ENCODE peak calls at places on chromosomes 4 and X, in eight cellular contexts. One of them, this sample, is unnamed.

GRCh38 chr4:20252656-20253271 is 1.1 kb downstream of the SLIT2 start:
- DNase-seq in ACHN: peak; percentile 42
- DNase-seq in amniotic stem cell: no peak
- DNase-seq in KBM-7: no peak
- DNase-seq in lung: peak; percentile 35
- DNase-seq in H54: no peak
- DNase-seq in kidney tubule cell: peak; percentile 52
- DNase-seq in posterior cingulate gyrus: peak; percentile 18
- DNase-seq in this sample: peak; percentile 30

GRCh38 chr4:158571736-158572135 is 50.1 kb downstream of the RXFP1 start:
- DNase-seq in ACHN: no peak
- DNase-seq in amniotic stem cell: no peak
- DNase-seq in KBM-7: no peak
- DNase-seq in lung: no peak
- DNase-seq in H54: no peak
- DNase-seq in kidney tubule cell: no peak
- DNase-seq in posterior cingulate gyrus: no peak
- DNase-seq in this sample: no peak

GRCh38 chrX:68059469-68059868 is 373.8 kb downstream of the OPHN1 start:
- DNase-seq in ACHN: no peak
- DNase-seq in amniotic stem cell: no peak
- DNase-seq in KBM-7: no peak
- DNase-seq in lung: no peak
- DNase-seq in H54: no peak
- DNase-seq in kidney tubule cell: no peak
- DNase-seq in posterior cingulate gyrus: no peak
- DNase-seq in this sample: no peak

GRCh38 chr4:72531768-72532290 is 37.2 kb downstream of the ADAMTS3 start:
- DNase-seq in ACHN: no peak
- DNase-seq in amniotic stem cell: no peak
- DNase-seq in KBM-7: peak; percentile 67
- DNase-seq in lung: no peak
- DNase-seq in H54: no peak
- DNase-seq in kidney tubule cell: no peak
- DNase-seq in posterior cingulate gyrus: no peak
- DNase-seq in this sample: no peak

GRCh38 chrX:104270916-104271512 is 16.3 kb upstream of the ESX1 start:
- DNase-seq in ACHN: peak; percentile 52
- DNase-seq in amniotic stem cell: peak; percentile 1
- DNase-seq in KBM-7: peak; percentile 62
- DNase-seq in lung: no peak
- DNase-seq in H54: peak; percentile 16
- DNase-seq in kidney tubule cell: peak; percentile 55
- DNase-seq in posterior cingulate gyrus: peak; percentile 54
- DNase-seq in this sample: peak; percentile 4

GRCh38 chr4:77023920-77024319 is 51.9 kb downstream of the CCNI start:
- DNase-seq in ACHN: no peak
- DNase-seq in amniotic stem cell: no peak
- DNase-seq in KBM-7: no peak
- DNase-seq in lung: no peak
- DNase-seq in H54: no peak
- DNase-seq in kidney tubule cell: no peak
- DNase-seq in posterior cingulate gyrus: no peak
- DNase-seq in this sample: no peak

GRCh38 chr4:149708513-149709175 is 107.0 kb downstream of the IQCM start:
- DNase-seq in ACHN: no peak
- DNase-seq in amniotic stem cell: no peak
- DNase-seq in KBM-7: no peak
- DNase-seq in lung: no peak
- DNase-seq in H54: no peak
- DNase-seq in kidney tubule cell: peak; percentile 85
- DNase-seq in posterior cingulate gyrus: no peak
- DNase-seq in this sample: peak; percentile 61

GRCh38 chr4:84952004-84952403 is 14.5 kb downstream of the WDFY3 start:
- DNase-seq in ACHN: no peak
- DNase-seq in amniotic stem cell: no peak
- DNase-seq in KBM-7: no peak
- DNase-seq in lung: no peak
- DNase-seq in H54: no peak
- DNase-seq in kidney tubule cell: peak; percentile 94
- DNase-seq in posterior cingulate gyrus: no peak
- DNase-seq in this sample: peak; percentile 91

GRCh38 chr4:84378277-84378838 is 120.7 kb downstream of the NKX6-1 start:
- DNase-seq in ACHN: no peak
- DNase-seq in amniotic stem cell: no peak
- DNase-seq in KBM-7: no peak
- DNase-seq in lung: no peak
- DNase-seq in H54: no peak
- DNase-seq in kidney tubule cell: no peak
- DNase-seq in posterior cingulate gyrus: no peak
- DNase-seq in this sample: no peak

GRCh38 chr4:93066746-93067145 is 761.8 kb upstream of the ATOH1 start:
- DNase-seq in ACHN: no peak
- DNase-seq in amniotic stem cell: no peak
- DNase-seq in KBM-7: no peak
- DNase-seq in lung: no peak
- DNase-seq in H54: no peak
- DNase-seq in kidney tubule cell: peak; percentile 25
- DNase-seq in posterior cingulate gyrus: no peak
- DNase-seq in this sample: peak; percentile 29

GRCh38 chr4:8257854-8258253 is 11.7 kb upstream of the HTRA3 start:
- DNase-seq in ACHN: no peak
- DNase-seq in amniotic stem cell: no peak
- DNase-seq in KBM-7: no peak
- DNase-seq in lung: no peak
- DNase-seq in H54: no peak
- DNase-seq in kidney tubule cell: no peak
- DNase-seq in posterior cingulate gyrus: no peak
- DNase-seq in this sample: no peak

GRCh38 chr4:148248824-148249223 is 193.4 kb downstream of the NR3C2 start:
- DNase-seq in ACHN: no peak
- DNase-seq in amniotic stem cell: no peak
- DNase-seq in KBM-7: no peak
- DNase-seq in lung: no peak
- DNase-seq in H54: no peak
- DNase-seq in kidney tubule cell: no peak
- DNase-seq in posterior cingulate gyrus: no peak
- DNase-seq in this sample: no peak

GRCh38 chr4:32775049-32775448 is 2054.9 kb downstream of the PCDH7 start:
- DNase-seq in ACHN: peak; percentile 66
- DNase-seq in amniotic stem cell: no peak
- DNase-seq in KBM-7: peak; percentile 37
- DNase-seq in lung: no peak
- DNase-seq in H54: no peak
- DNase-seq in kidney tubule cell: peak; percentile 70
- DNase-seq in posterior cingulate gyrus: no peak
- DNase-seq in this sample: no peak

GRCh38 chr4:166957451-166957850 is 276.8 kb downstream of the SPOCK3 start:
- DNase-seq in ACHN: no peak
- DNase-seq in amniotic stem cell: peak; percentile 3
- DNase-seq in KBM-7: no peak
- DNase-seq in lung: no peak
- DNase-seq in H54: no peak
- DNase-seq in kidney tubule cell: no peak
- DNase-seq in posterior cingulate gyrus: no peak
- DNase-seq in this sample: peak; percentile 11

GRCh38 chr4:27368781-27369180 is 508.1 kb downstream of the STIM2 start:
- DNase-seq in ACHN: no peak
- DNase-seq in amniotic stem cell: no peak
- DNase-seq in KBM-7: no peak
- DNase-seq in lung: no peak
- DNase-seq in H54: no peak
- DNase-seq in kidney tubule cell: no peak
- DNase-seq in posterior cingulate gyrus: no peak
- DNase-seq in this sample: peak; percentile 53